ENCODE peak calls at places on chromosome 20, in ten cellular contexts. One of them, this sample, is unnamed.

GRCh38 chr20:44615169-44615791 is 32.9 kb downstream of the PKIG start:
- DNase-seq in OCI-LY7: peak
- DNase-seq in endothelial cell of umbilical vein: peak
- DNase-seq in GM12878: no peak
- DNase-seq in GM23248: no peak
- DNase-seq in mesendoderm: no peak
- DNase-seq in HepG2: no peak
- DNase-seq in K562: no peak
- DNase-seq in fibroblast of lung: no peak
- DNase-seq in IMR-90: peak
- DNase-seq in this sample: no peak

GRCh38 chr20:1364106-1364505 is 28.7 kb downstream of the FKBP1A start:
- DNase-seq in IMR-90: no peak
- DNase-seq in GM23248: no peak
- DNase-seq in OCI-LY7: no peak
- DNase-seq in endothelial cell of umbilical vein: no peak
- DNase-seq in K562: no peak
- DNase-seq in HepG2: no peak
- DNase-seq in fibroblast of lung: no peak
- DNase-seq in mesendoderm: no peak
- DNase-seq in GM12878: no peak
- DNase-seq in this sample: no peak

GRCh38 chr20:10381477-10381876 is 52.5 kb downstream of the MKKS start:
- DNase-seq in GM23248: no peak
- DNase-seq in HepG2: peak
- DNase-seq in IMR-90: no peak
- DNase-seq in fibroblast of lung: no peak
- DNase-seq in K562: no peak
- DNase-seq in mesendoderm: no peak
- DNase-seq in endothelial cell of umbilical vein: peak
- DNase-seq in GM12878: no peak
- DNase-seq in OCI-LY7: no peak
- DNase-seq in this sample: no peak

GRCh38 chr20:54107181-54107580 is 36.8 kb upstream of the BCAS1 start:
- DNase-seq in endothelial cell of umbilical vein: no peak
- DNase-seq in mesendoderm: no peak
- DNase-seq in GM12878: no peak
- DNase-seq in HepG2: no peak
- DNase-seq in IMR-90: no peak
- DNase-seq in fibroblast of lung: no peak
- DNase-seq in K562: no peak
- DNase-seq in GM23248: no peak
- DNase-seq in OCI-LY7: no peak
- DNase-seq in this sample: no peak

GRCh38 chr20:8474027-8474668 is 342.1 kb downstream of the PLCB1 start:
- DNase-seq in OCI-LY7: no peak
- DNase-seq in GM23248: no peak
- DNase-seq in endothelial cell of umbilical vein: no peak
- DNase-seq in mesendoderm: no peak
- DNase-seq in IMR-90: no peak
- DNase-seq in K562: no peak
- DNase-seq in GM12878: no peak
- DNase-seq in HepG2: no peak
- DNase-seq in fibroblast of lung: no peak
- DNase-seq in this sample: no peak

GRCh38 chr20:33719989-33720709 is at the start of gene PXMP4:
- DNase-seq in HepG2: no peak
- DNase-seq in fibroblast of lung: peak
- DNase-seq in mesendoderm: peak
- DNase-seq in GM12878: peak
- DNase-seq in endothelial cell of umbilical vein: peak
- DNase-seq in IMR-90: peak
- DNase-seq in GM23248: peak
- DNase-seq in OCI-LY7: peak
- DNase-seq in K562: peak
- DNase-seq in this sample: peak

GRCh38 chr20:36700438-36700837 is 45.5 kb downstream of the NDRG3 start:
- DNase-seq in GM23248: no peak
- DNase-seq in mesendoderm: peak
- DNase-seq in HepG2: peak
- DNase-seq in OCI-LY7: no peak
- DNase-seq in GM12878: no peak
- DNase-seq in IMR-90: no peak
- DNase-seq in endothelial cell of umbilical vein: no peak
- DNase-seq in K562: no peak
- DNase-seq in fibroblast of lung: no peak
- DNase-seq in this sample: no peak

GRCh38 chr20:53872561-53873248 is 197.7 kb downstream of the BCAS1 start:
- DNase-seq in OCI-LY7: peak
- DNase-seq in GM12878: peak
- DNase-seq in endothelial cell of umbilical vein: no peak
- DNase-seq in fibroblast of lung: peak
- DNase-seq in K562: no peak
- DNase-seq in mesendoderm: no peak
- DNase-seq in IMR-90: peak
- DNase-seq in GM23248: peak
- DNase-seq in HepG2: no peak
- DNase-seq in this sample: no peak

GRCh38 chr20:40636486-40636885 is 52.5 kb downstream of the MAFB start:
- DNase-seq in fibroblast of lung: no peak
- DNase-seq in K562: no peak
- DNase-seq in endothelial cell of umbilical vein: no peak
- DNase-seq in HepG2: no peak
- DNase-seq in OCI-LY7: no peak
- DNase-seq in GM23248: no peak
- DNase-seq in GM12878: no peak
- DNase-seq in IMR-90: no peak
- DNase-seq in mesendoderm: no peak
- DNase-seq in this sample: no peak

GRCh38 chr20:47126709-47127108 is 229.8 kb downstream of the ZMYND8 start:
- DNase-seq in endothelial cell of umbilical vein: no peak
- DNase-seq in GM12878: no peak
- DNase-seq in HepG2: no peak
- DNase-seq in GM23248: peak
- DNase-seq in mesendoderm: no peak
- DNase-seq in fibroblast of lung: peak
- DNase-seq in K562: no peak
- DNase-seq in OCI-LY7: no peak
- DNase-seq in IMR-90: peak
- DNase-seq in this sample: no peak

GRCh38 chr20:61912665-61913422 is 152.8 kb downstream of the TAF4 start:
- DNase-seq in mesendoderm: no peak
- DNase-seq in IMR-90: no peak
- DNase-seq in HepG2: no peak
- DNase-seq in OCI-LY7: peak
- DNase-seq in K562: no peak
- DNase-seq in GM12878: peak
- DNase-seq in endothelial cell of umbilical vein: no peak
- DNase-seq in GM23248: no peak
- DNase-seq in fibroblast of lung: no peak
- DNase-seq in this sample: no peak

GRCh38 chr20:61913423-61914225 is 152.1 kb downstream of the TAF4 start:
- DNase-seq in endothelial cell of umbilical vein: no peak
- DNase-seq in GM12878: peak
- DNase-seq in OCI-LY7: no peak
- DNase-seq in K562: no peak
- DNase-seq in IMR-90: no peak
- DNase-seq in fibroblast of lung: no peak
- DNase-seq in HepG2: no peak
- DNase-seq in GM23248: no peak
- DNase-seq in mesendoderm: no peak
- DNase-seq in this sample: no peak

GRCh38 chr20:61909821-61910220 is 155.9 kb downstream of the TAF4 start:
- DNase-seq in mesendoderm: no peak
- DNase-seq in GM23248: no peak
- DNase-seq in HepG2: no peak
- DNase-seq in fibroblast of lung: no peak
- DNase-seq in K562: no peak
- DNase-seq in IMR-90: no peak
- DNase-seq in endothelial cell of umbilical vein: no peak
- DNase-seq in GM12878: no peak
- DNase-seq in OCI-LY7: no peak
- DNase-seq in this sample: no peak

GRCh38 chr20:61909028-61909427 is 156.7 kb downstream of the TAF4 start:
- DNase-seq in GM12878: no peak
- DNase-seq in endothelial cell of umbilical vein: no peak
- DNase-seq in OCI-LY7: no peak
- DNase-seq in IMR-90: no peak
- DNase-seq in HepG2: no peak
- DNase-seq in fibroblast of lung: no peak
- DNase-seq in GM23248: no peak
- DNase-seq in K562: no peak
- DNase-seq in mesendoderm: no peak
- DNase-seq in this sample: no peak

GRCh38 chr20:61911824-61912223 is 153.9 kb downstream of the TAF4 start:
- DNase-seq in endothelial cell of umbilical vein: no peak
- DNase-seq in GM23248: no peak
- DNase-seq in IMR-90: no peak
- DNase-seq in HepG2: no peak
- DNase-seq in K562: no peak
- DNase-seq in fibroblast of lung: no peak
- DNase-seq in mesendoderm: no peak
- DNase-seq in GM12878: no peak
- DNase-seq in OCI-LY7: no peak
- DNase-seq in this sample: no peak
- H3K4me2 ChIP-seq in endothelial cell of umbilical vein: no peak
- H3K4me2 ChIP-seq in GM23248: no peak
- H3K4me2 ChIP-seq in IMR-90: no peak
- H3K4me2 ChIP-seq in HepG2: no peak
- H3K4me2 ChIP-seq in K562: no peak
- H3K4me2 ChIP-seq in fibroblast of lung: no peak
- H3K4me2 ChIP-seq in mesendoderm: no peak
- H3K4me2 ChIP-seq in GM12878: peak
- H3K4me2 ChIP-seq in OCI-LY7: no peak
- H3K4me2 ChIP-seq in this sample: no peak

GRCh38 chr20:58174708-58175287 is 53.7 kb downstream of the ANKRD60 start:
- DNase-seq in OCI-LY7: no peak
- DNase-seq in endothelial cell of umbilical vein: no peak
- DNase-seq in IMR-90: no peak
- DNase-seq in mesendoderm: no peak
- DNase-seq in GM12878: no peak
- DNase-seq in GM23248: peak
- DNase-seq in HepG2: no peak
- DNase-seq in K562: no peak
- DNase-seq in fibroblast of lung: peak
- DNase-seq in this sample: no peak

GRCh38 chr20:58173091-58173490 is 55.4 kb downstream of the ANKRD60 start:
- DNase-seq in OCI-LY7: no peak
- DNase-seq in IMR-90: no peak
- DNase-seq in K562: peak
- DNase-seq in GM23248: no peak
- DNase-seq in fibroblast of lung: no peak
- DNase-seq in GM12878: no peak
- DNase-seq in mesendoderm: no peak
- DNase-seq in endothelial cell of umbilical vein: no peak
- DNase-seq in HepG2: no peak
- DNase-seq in this sample: no peak

GRCh38 chr20:58175425-58175824 is 53.0 kb downstream of the ANKRD60 start:
- DNase-seq in GM23248: no peak
- DNase-seq in K562: no peak
- DNase-seq in OCI-LY7: no peak
- DNase-seq in IMR-90: no peak
- DNase-seq in HepG2: no peak
- DNase-seq in endothelial cell of umbilical vein: no peak
- DNase-seq in GM12878: no peak
- DNase-seq in fibroblast of lung: no peak
- DNase-seq in mesendoderm: no peak
- DNase-seq in this sample: no peak

GRCh38 chr20:58175836-58176235 is 52.6 kb downstream of the ANKRD60 start:
- DNase-seq in GM23248: no peak
- DNase-seq in GM12878: no peak
- DNase-seq in OCI-LY7: no peak
- DNase-seq in K562: no peak
- DNase-seq in fibroblast of lung: no peak
- DNase-seq in endothelial cell of umbilical vein: no peak
- DNase-seq in mesendoderm: no peak
- DNase-seq in IMR-90: no peak
- DNase-seq in HepG2: no peak
- DNase-seq in this sample: no peak

DNA sequence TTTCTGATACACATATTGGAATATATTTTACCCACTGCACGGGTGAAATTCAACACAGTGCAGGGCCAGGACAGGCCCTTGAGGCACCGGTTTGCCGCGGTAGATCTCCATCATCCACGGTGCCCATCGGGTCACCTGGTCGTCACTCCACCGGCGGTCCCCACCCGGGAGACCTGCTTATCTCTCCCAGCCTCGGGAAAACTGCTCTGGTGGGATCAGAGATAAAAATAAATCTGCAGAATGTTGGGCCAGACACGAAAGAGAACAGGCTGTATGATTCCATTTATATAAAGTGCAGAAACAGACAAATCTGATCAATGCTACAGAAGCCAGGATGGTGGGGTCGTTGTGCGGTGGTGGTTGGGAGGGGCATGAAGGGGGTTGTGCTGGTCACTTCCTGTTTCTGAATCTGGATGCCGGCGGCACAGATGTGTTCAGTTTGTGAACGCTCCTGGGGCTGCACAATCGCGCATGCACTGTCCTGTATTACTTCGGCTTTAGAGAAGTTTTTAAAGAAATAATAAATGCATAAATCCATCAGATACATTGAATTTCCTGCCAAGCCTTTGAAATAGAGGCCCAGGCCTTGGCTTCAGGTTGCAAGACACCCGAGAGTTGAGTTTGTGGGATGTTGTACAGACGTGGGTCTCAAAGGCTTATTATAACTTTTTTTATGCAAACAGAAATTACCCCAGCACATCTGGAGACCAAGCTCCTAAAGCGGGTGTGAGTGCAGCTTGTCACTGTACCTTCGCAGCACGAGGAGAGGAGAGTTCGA is 54.3 kb downstream of the ANKRD60 start:
- DNase-seq in endothelial cell of umbilical vein: no peak
- DNase-seq in mesendoderm: no peak
- DNase-seq in K562: no peak
- DNase-seq in fibroblast of lung: peak
- DNase-seq in OCI-LY7: no peak
- DNase-seq in GM12878: no peak
- DNase-seq in HepG2: no peak
- DNase-seq in GM23248: peak
- DNase-seq in IMR-90: no peak
- DNase-seq in this sample: no peak
- H3K27ac ChIP-seq in endothelial cell of umbilical vein: no peak
- H3K27ac ChIP-seq in mesendoderm: no peak
- H3K27ac ChIP-seq in K562: no peak
- H3K27ac ChIP-seq in fibroblast of lung: peak
- H3K27ac ChIP-seq in OCI-LY7: no peak
- H3K27ac ChIP-seq in GM12878: no peak
- H3K27ac ChIP-seq in HepG2: no peak
- H3K27ac ChIP-seq in GM23248: peak
- H3K27ac ChIP-seq in IMR-90: no peak
- H3K27ac ChIP-seq in this sample: no peak

GRCh38 chr20:58649288-58650180 is 1.5 kb upstream of the STX16 start:
- DNase-seq in mesendoderm: no peak
- DNase-seq in HepG2: no peak
- DNase-seq in GM12878: no peak
- DNase-seq in GM23248: no peak
- DNase-seq in IMR-90: no peak
- DNase-seq in fibroblast of lung: no peak
- DNase-seq in K562: no peak
- DNase-seq in OCI-LY7: no peak
- DNase-seq in endothelial cell of umbilical vein: no peak
- DNase-seq in this sample: no peak
- H3K4me3 ChIP-seq in mesendoderm: peak
- H3K4me3 ChIP-seq in HepG2: no peak
- H3K4me3 ChIP-seq in GM12878: peak
- H3K4me3 ChIP-seq in GM23248: peak
- H3K4me3 ChIP-seq in IMR-90: no peak
- H3K4me3 ChIP-seq in fibroblast of lung: no peak
- H3K4me3 ChIP-seq in K562: no peak
- H3K4me3 ChIP-seq in OCI-LY7: peak
- H3K4me3 ChIP-seq in endothelial cell of umbilical vein: peak
- H3K4me3 ChIP-seq in this sample: peak

GRCh38 chr20:19820520-19821211 is 62.6 kb downstream of the RIN2 start:
- DNase-seq in mesendoderm: no peak
- DNase-seq in IMR-90: no peak
- DNase-seq in GM23248: no peak
- DNase-seq in endothelial cell of umbilical vein: no peak
- DNase-seq in HepG2: no peak
- DNase-seq in OCI-LY7: no peak
- DNase-seq in fibroblast of lung: no peak
- DNase-seq in K562: no peak
- DNase-seq in GM12878: no peak
- DNase-seq in this sample: no peak
- H3K4me2 ChIP-seq in mesendoderm: no peak
- H3K4me2 ChIP-seq in IMR-90: no peak
- H3K4me2 ChIP-seq in GM23248: no peak
- H3K4me2 ChIP-seq in endothelial cell of umbilical vein: no peak
- H3K4me2 ChIP-seq in HepG2: no peak
- H3K4me2 ChIP-seq in OCI-LY7: no peak
- H3K4me2 ChIP-seq in fibroblast of lung: no peak
- H3K4me2 ChIP-seq in K562: no peak
- H3K4me2 ChIP-seq in GM12878: no peak
- H3K4me2 ChIP-seq in this sample: no peak